ENCODE peak calls at places on chromosomes 7 and 10, in four cellular contexts. T is CD8-positive, alpha-beta T cell; Q is psoas muscle; P is heart left ventricle. J is an unnamed sample.

GRCh38 chr10:127149613-127150081 is 46.7 kb downstream of the INSYN2A start:
- DNase-seq in P (no peak), T (no peak), Q (no peak), J (no peak)

GRCh38 chr7:48899932-48900331 is 24.4 kb upstream of the CDC14C start:
- DNase-seq in Q (no peak), P (no peak), T (no peak), J (no peak)

GRCh38 chr10:29039659-29040309 is 249.1 kb upstream of the LYZL1 start:
- DNase-seq in P (no peak), T (no peak), Q (no peak), J (no peak)

GRCh38 chr10:1575481-1576244 is 161.7 kb downstream of the ADARB2 start:
- DNase-seq in P (no peak), T (no peak), Q (no peak), J (peak; percentile 33)

GRCh38 chr7:125661-126060 is 66.7 kb upstream of the FAM20C start:
- DNase-seq in T (no peak), Q (no peak), P (no peak), J (no peak)

GRCh38 chr7:112788778-112789343 is 1.3 kb downstream of the TMEM168 start:
- DNase-seq in P (no peak), Q (no peak), T (no peak), J (no peak)

GRCh38 chr7:47273088-47273487 is 308.8 kb downstream of the TNS3 start:
- DNase-seq in T (no peak), Q (no peak), P (no peak), J (no peak)

GRCh38 chr7:47516985-47517590 is 64.8 kb downstream of the TNS3 start:
- DNase-seq in T (no peak), P (no peak), Q (no peak), J (no peak)

GRCh38 chr7:150716368-150716767 is at the start of gene GIMAP1:
- DNase-seq in Q (peak; percentile 18), P (peak; percentile 71), T (peak; percentile 74), J (no peak)

GRCh38 chr7:18177815-18178660 is 150.4 kb upstream of the PRPS1L1 start:
- DNase-seq in T (no peak), P (no peak), Q (no peak), J (no peak)

GRCh38 chr10:91604936-91605534 is 27.8 kb downstream of the PPP1R3C start:
- DNase-seq in P (no peak), T (no peak), Q (no peak), J (no peak)

GRCh38 chr10:20615395-20615794 is 281.7 kb downstream of the NEBL start:
- DNase-seq in P (no peak), T (no peak), Q (no peak), J (no peak)
- H3K27ac ChIP-seq in P (no peak overlapping the region), T (no peak overlapping the region), Q (no peak overlapping the region), J (no peak overlapping the region)

GRCh38 chr7:37531225-37531624 is 82.6 kb upstream of the ELMO1 start:
- DNase-seq in T (no peak), P (no peak), Q (no peak), J (no peak)

GRCh38 chr7:37524807-37525206 is 76.1 kb upstream of the ELMO1 start:
- DNase-seq in Q (no peak), T (no peak), P (no peak), J (no peak)

GRCh38 chr7:37524056-37524455 is 75.4 kb upstream of the ELMO1 start:
- DNase-seq in Q (no peak), T (no peak), P (no peak), J (no peak)

GRCh38 chr7:37526623-37527022 is 78.0 kb upstream of the ELMO1 start:
- DNase-seq in Q (no peak), P (no peak), T (no peak), J (no peak)

DNA sequence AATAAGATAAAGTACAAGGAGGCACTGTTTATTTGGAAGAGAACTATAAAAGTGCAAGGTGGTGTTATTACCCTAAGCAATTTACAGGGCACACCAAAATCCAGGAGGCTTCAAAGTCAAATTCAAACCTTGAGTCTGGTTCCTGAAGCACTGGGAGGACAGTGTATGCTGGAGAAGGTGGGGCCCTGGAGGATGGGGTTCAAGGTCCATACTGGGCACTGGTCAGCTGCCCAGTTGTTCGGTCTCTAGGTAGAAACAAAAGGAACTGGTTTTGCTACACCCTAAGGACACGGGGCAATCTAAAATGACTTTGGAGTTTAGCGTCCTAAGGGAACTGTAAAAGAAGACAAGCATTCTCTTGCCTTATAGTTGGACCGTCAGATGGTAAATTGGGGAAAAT is 78.4 kb upstream of the ELMO1 start:
- DNase-seq in Q (no peak), P (no peak), T (no peak), J (no peak)
- TF ChIP-seq CTCF in Q (no peak), P (no peak), T (no peak), J (no peak)

DNA sequence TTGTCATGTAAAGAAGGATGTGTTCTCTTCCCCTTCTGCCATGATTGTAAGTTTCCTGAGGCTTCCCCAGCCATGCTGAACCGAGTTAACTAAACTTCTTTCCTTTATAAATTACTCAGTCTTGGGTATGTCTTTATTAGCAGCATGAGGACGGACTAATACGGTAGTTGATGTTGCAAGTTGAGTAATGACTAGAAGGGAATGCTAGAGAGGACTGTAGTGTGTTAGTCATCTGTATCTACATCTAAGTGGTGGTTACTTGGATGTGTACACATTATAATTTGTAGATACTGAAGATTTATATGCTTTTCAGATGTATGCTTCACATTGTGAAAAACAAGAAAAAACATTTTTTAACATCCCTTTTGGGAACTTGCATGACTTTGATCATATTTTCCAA is 244.6 kb downstream of the POLR1F start:
- DNase-seq in P (no peak), T (no peak), Q (no peak), J (no peak)
- H3K4me1 ChIP-seq in P (no peaks in the 10 kb centered on the region), T (no peaks in the 10 kb centered on the region), Q (no peaks in the 10 kb centered on the region), J (no peaks in the 10 kb centered on the region)

GRCh38 chr7:129514683-129515082 is 12.4 kb downstream of the SMKR1 start:
- DNase-seq in T (no peak), P (no peak), Q (no peak), J (peak; percentile 44)
- H3K27ac ChIP-seq in T (no peak overlapping the region), P (no peak overlapping the region), Q (no peak overlapping the region), J (no peak overlapping the region)

GRCh38 chr10:119206603-119207366 is 586 bp upstream of the GRK5 start:
- DNase-seq in P (peak; percentile 83), Q (peak; percentile 74), T (peak; percentile 72), J (peak; percentile 91)
- TF ChIP-seq CTCF in P (peak; percentile 81), Q (peak; percentile 82), T (peak; percentile 86), J (no peak)

DNA sequence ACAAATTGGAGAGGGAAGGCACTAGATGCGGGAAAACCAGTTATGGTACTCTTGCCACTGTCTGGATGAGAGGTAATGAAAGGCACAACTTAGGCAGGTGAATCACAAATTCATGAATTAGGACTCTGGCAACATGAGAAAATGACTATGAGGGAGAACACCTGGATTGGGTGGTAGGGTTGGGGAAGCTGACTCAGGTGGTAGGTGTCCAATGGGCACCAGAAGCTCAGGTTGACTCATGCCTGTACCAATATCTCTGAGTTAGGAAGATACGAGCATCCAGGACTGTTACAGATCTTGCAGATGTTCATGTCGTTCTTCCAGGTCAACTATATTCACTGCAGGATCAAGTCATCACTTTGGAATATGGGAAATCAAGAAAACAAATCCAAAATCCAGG is 56.7 kb downstream of the NPY start:
- DNase-seq in T (no peak), P (no peak), Q (no peak), J (no peak)
- H3K4me1 ChIP-seq in T (no peaks in the 10 kb centered on the region), P (no peaks in the 10 kb centered on the region), Q (no peaks in the 10 kb centered on the region), J (no peaks in the 10 kb centered on the region)

GRCh38 chr10:103474077-103474476 is 5.0 kb downstream of the CALHM3 start:
- DNase-seq in Q (no peak), P (no peak), T (no peak), J (no peak)

GRCh38 chr10:103475437-103475836 is 3.6 kb downstream of the CALHM3 start:
- DNase-seq in T (no peak), Q (no peak), P (no peak), J (no peak)

GRCh38 chr10:103470755-103471653 is 8.0 kb downstream of the CALHM3 start:
- DNase-seq in T (peak; percentile 82), Q (peak; percentile 55), P (peak; percentile 53), J (no peak)

GRCh38 chr10:103472005-103472404 is 7.0 kb downstream of the CALHM3 start:
- DNase-seq in T (no peak), P (no peak), Q (no peak), J (no peak)

DNA sequence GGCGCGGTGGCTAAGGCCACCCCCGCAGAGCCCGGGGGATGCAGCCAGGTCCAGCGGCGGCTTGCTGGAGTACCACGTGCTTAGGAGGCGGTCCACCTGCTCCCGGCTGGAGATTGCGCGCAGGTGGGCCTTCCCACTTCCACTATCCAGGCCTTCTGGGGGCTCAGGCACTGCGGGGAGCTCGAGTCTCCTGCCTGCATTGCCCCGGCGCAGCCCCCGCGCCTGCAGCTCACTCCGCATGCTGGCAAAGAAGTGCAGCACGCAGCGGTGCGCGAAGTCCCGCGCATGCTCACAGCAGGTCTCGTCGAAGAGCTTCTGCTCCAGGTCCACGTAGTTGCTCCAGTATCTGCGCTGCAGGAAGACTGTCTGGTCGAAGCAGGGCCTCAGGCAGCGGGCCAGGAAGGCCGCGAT is 5.8 kb downstream of the CALHM3 start:
- DNase-seq in T (no peak), Q (no peak), P (no peak), J (no peak)
- H3K27ac ChIP-seq in T (no peak overlapping the region), Q (no peak overlapping the region), P (no peak overlapping the region), J (no peak overlapping the region)

DNA sequence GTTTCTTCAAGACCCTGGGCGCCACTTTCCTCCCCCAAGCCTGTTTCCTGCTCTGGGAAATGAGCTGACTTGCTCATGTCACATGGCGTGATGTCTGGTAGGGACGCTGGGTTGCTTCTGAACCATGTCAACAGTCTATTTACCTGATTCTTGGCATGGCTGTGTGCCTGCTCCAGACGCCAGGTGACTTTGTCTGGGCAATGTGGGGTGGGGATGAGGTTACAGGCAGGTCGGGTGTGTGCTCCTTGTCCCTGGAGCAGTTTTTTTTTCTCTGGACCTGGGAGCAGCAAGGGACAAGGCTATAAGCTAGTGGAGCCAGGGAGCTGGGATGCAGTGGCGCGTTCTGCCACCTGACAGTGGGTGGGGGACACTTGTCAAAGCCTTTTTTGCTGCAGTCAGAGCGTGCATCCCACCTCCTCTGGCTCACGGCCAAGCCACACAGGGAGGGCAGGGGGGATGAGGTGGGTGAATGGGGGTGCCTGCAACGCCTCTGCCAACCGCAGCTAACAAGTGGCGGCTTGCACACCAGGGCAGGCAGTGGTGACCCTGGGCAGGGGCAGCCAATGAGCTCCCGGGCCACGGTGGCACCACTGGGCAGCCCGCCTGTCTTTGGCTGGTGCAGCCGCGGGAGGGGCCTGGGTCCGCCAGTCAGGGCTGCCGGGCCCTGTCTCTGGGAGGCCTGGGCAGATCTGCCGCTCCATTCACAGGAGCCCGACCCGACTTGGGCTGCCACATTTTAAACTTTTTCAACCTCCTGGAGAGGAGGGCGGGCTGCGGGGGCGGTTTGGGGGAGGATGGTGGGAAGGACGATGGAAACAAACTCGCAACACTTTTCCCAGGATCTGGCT is 22.9 kb downstream of the DNAJB12 start:
- DNase-seq in P (peak; percentile 93), Q (peak; percentile 87), T (peak; percentile 98), J (peak; percentile 91)
- TF ChIP-seq CTCF in P (peak; percentile 34), Q (peak; percentile 19), T (peak; percentile 28), J (peak; percentile 33)

J was measured in sigmoid colon.